ENCODE peak calls at places on chromosome 20, in seven cellular contexts. O is heart left ventricle; P is heart right ventricle; I is OCI-LY7; R is psoas muscle; N is CD8-positive, alpha-beta T cell; L is stomach. M is an unnamed sample.
A peak's percentile ranks its signal among the peaks of the same experiment; 100 is the strongest.

GRCh38 chr20:58344741-58345140 is 35.2 kb downstream of the RAB22A start:
- DNase-seq in I (no peak), N (no peak), L (no peak), O (no peak), R (no peak), P (no peak), M (no peak)

GRCh38 chr20:5608104-5608447 is 142.1 kb upstream of the SHLD1 start:
- DNase-seq in N (no peak), R (no peak), O (no peak), I (no peak), P (no peak), L (no peak), M (no peak)

GRCh38 chr20:51495921-51496545 is 46.5 kb downstream of the NFATC2 start:
- DNase-seq in R (no peak), N (no peak), P (no peak), L (no peak), O (no peak), I (no peak), M (no peak)

GRCh38 chr20:2610326-2610725 is 42.1 kb upstream of the NOP56 start:
- DNase-seq in N (no peak), L (no peak), I (no peak), R (no peak), O (no peak), P (no peak), M (no peak)

GRCh38 chr20:38242848-38243449 is 17.6 kb downstream of the KIAA1755 start:
- DNase-seq in O (no peak), P (no peak), N (no peak), I (peak; percentile 55), L (no peak), R (no peak), M (no peak)

GRCh38 chr20:10090588-10091166 is 55.9 kb downstream of the ANKEF1 start:
- DNase-seq in O (peak; percentile 22), P (peak; percentile 19), L (peak; percentile 64), N (peak; percentile 24), I (peak; percentile 49), R (peak; percentile 12), M (no peak)

GRCh38 chr20:10557685-10558084 is 116.1 kb downstream of the JAG1 start:
- DNase-seq in R (no peak), P (no peak), L (no peak), O (no peak), I (peak; percentile 2), N (no peak), M (peak; percentile 66)

GRCh38 chr20:57385940-57386339 is 5.3 kb upstream of the RBM38 start:
- DNase-seq in N (no peak), P (no peak), L (no peak), O (no peak), R (no peak), I (no peak), M (no peak)

GRCh38 chr20:37897008-37897548 is 5.8 kb upstream of the VSTM2L start:
- DNase-seq in P (peak; percentile 32), O (no peak), R (no peak), L (no peak), N (no peak), I (peak; percentile 14), M (no peak)

GRCh38 chr20:24735263-24735662 is 213.8 kb upstream of the CST7 start:
- DNase-seq in O (no peak), P (no peak), R (no peak), L (no peak), N (no peak), I (no peak), M (no peak)

DNA sequence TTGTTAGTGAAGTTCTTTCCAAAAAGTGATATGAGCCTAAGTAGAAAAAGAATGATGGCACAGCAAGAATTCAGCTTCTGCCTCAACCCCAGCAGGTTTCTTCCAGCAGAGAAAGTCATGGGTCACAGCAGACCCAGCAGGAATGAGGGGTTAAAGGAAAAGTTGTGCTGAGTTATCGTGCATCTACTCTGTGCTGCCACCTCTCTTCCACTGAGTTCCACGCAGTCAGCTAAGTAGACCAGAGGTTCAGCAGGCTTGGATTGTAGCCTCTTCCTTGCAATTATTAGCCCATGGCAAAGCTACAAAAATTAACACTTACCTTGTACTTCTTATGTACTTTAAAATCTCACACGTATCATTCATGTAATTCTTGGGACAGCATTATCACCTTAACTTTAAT is 510.8 kb downstream of the PTPRT start:
- DNase-seq in I (peak; percentile 2), P (no peak), R (no peak), L (no peak), O (no peak), N (no peak), M (no peak)
- TF ChIP-seq CTCF in I (peak; percentile 56), P (peak; percentile 30), R (no peak), L (peak; percentile 30), O (no peak), N (no peak), M (peak; percentile 60)

DNA sequence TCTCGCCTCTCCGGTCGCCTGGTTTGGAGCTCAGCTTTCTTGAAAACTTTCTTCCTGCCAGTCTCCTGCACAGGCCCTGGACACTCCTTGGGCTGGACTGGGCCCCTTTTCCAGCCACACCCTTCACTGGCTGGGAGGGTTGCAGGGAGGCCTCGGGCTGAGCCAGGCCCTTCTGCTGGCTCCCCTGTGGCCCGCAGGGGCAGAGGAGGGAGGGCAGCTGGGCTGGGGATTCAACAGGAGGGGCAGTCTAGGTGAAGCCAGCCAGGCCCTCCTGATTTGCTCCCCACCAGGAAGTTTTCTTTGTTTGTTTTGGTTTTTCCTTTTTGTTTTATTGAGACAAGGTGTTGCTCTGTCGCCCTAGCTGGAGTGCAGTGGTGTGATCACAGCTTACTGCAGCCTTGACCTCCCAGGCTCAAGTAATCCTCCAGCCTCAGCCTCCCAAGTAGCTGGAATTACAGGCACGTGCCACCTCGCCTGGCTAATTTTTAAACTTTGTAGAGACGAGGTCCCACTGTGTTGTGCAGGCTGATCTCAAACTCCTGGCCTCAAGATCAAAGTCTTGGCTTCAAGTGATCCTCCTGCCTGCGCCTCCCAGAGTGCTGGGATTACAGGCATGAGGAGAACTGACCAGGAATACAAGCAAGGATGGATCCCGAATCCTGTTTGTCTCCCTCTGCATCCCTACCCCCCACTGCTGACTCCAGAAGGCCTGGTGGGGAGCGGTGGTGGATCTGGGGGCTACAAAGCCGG is 23.5 kb upstream of the CDH22 start:
- DNase-seq in L (peak; percentile 39), I (no peak), O (no peak), R (no peak), P (no peak), N (no peak), M (no peak)
- H3K4me3 ChIP-seq in L (no peak overlapping the region), I (no peak overlapping the region), O (no peak overlapping the region), R (no peak overlapping the region), P (no peak overlapping the region), N (no peak overlapping the region), M (no peak overlapping the region)

GRCh38 chr20:54458219-54458618 is 17.2 kb upstream of the DOK5 start:
- DNase-seq in N (no peak), O (no peak), P (no peak), I (no peak), L (no peak), R (no peak), M (no peak)
- H3K36me3 ChIP-seq in N (no peaks in the 10 kb centered on the region), O (no peaks in the 10 kb centered on the region), P (no peaks in the 10 kb centered on the region), I (no peaks in the 10 kb centered on the region), L (no peaks in the 10 kb centered on the region), R (no peaks in the 10 kb centered on the region), M (no peaks in the 10 kb centered on the region)

DNA sequence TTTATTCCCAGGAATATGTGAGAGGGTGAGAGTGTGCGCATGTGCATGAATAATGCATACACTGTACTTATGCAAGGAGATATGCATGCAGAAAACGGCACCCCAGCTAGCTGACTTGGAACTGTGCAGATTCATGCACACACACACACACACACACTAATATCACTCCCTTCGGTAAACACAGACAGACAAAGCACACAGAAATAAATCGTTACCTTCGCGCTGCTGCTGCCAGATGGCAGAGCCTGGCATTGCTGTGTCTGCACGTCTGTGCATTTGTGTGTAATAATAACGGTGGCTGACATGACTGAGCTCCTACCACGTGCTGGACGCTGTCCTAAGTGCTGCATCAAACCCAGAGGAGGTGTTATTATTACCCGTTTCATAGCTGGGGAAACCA is 36.8 kb downstream of the PREX1 start:
- DNase-seq in R (no peak), L (no peak), N (peak; percentile 38), P (no peak), I (peak; percentile 28), O (no peak), M (no peak)
- TF ChIP-seq CTCF in R (no peak), L (no peak), N (peak; percentile 43), P (peak; percentile 13), I (no peak), O (no peak), M (no peak)

DNA sequence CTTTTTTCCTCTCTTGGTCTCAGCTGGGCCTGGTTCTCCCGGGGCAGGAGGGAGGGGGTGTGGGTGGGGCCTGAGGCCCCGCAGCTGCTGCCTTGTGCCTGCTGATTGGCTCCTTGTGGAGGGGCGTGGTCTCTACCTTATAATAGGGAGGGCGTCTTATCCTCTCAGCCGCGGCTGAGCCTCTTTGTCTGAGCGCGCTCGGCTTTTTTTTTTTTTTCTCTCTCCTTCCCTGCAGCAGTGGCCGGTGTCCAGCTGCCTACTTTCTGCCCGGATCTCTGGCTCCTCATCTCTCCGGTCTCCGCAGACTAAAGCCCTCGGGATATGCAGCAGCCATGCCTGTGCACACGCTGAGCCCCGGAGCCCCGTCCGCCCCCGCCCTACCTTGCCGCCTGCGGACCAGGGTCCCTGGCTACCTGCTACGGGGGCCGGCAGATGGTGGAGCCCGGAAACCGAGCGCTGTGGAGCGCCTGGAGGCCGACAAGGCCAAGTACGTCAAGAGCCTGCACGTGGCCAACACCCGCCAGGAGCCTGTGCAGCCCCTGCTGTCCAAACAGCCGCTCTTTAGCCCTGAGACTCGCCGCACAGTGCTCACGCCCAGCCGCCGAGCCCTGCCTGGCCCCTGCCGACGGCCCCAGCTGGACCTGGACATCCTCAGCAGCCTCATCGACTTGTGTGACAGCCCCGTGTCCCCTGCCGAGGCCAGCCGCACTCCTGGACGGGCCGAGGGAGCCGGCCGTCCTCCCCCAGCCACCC is 11.1 kb downstream of the FAM110A start:
- DNase-seq in P (peak; percentile 88), L (peak; percentile 96), N (peak; percentile 97), R (peak; percentile 87), O (peak; percentile 93), I (peak; percentile 95), M (peak; percentile 78)
- H3K4me3 ChIP-seq in P (peak overlapping the region; percentile 51), L (peak overlapping the region; percentile 42), N (peak overlapping the region; percentile 65), R (peak overlapping the region; percentile 60), O (peak overlapping the region; percentile 10), I (peak overlapping the region; percentile 77), M (peak overlapping the region; percentile 40)

GRCh38 chr20:36441416-36441815 is 99.9 kb upstream of the MYL9 start:
- DNase-seq in L (no peak), O (no peak), I (no peak), P (no peak), R (no peak), N (no peak), M (no peak)

GRCh38 chr20:36439040-36439730 is 102.1 kb upstream of the MYL9 start:
- DNase-seq in L (peak; percentile 79), O (peak; percentile 37), N (peak; percentile 46), R (peak; percentile 64), P (peak; percentile 64), I (peak; percentile 69), M (no peak)

GRCh38 chr20:36440370-36441026 is 100.8 kb upstream of the MYL9 start:
- DNase-seq in I (no peak), O (no peak), P (no peak), R (no peak), L (no peak), N (no peak), M (no peak)

GRCh38 chr20:36439731-36440072 is 101.6 kb upstream of the MYL9 start:
- DNase-seq in P (no peak), O (no peak), L (no peak), I (no peak), N (no peak), R (no peak), M (no peak)

DNA sequence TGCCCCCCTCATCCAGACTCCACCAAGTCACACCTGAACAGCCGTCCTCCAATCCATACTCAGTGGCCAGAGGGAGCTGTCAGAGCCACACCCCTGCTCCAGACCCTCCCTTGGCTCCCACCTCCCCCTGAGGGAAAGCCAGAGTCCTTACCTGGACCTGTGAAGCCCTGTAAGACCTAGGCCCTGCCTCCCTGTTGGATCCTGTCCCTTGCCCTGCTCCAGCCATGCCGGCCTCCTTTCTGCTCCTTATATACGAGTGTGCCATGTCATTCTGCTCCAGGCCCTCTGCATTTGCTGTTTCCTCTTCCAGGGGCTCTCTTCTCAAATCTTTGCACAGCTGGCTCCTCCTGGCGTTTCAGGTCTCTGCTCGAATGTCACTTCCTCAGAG is 100.3 kb upstream of the MYL9 start:
- DNase-seq in I (no peak), N (no peak), R (no peak), L (no peak), O (no peak), P (no peak), M (no peak)
- H3K36me3 ChIP-seq in I (no peaks in the 10 kb centered on the region), N (no peaks in the 10 kb centered on the region), R (no peaks in the 10 kb centered on the region), L (no peaks in the 10 kb centered on the region), O (no peaks in the 10 kb centered on the region), P (no peaks in the 10 kb centered on the region), M (no peaks in the 10 kb centered on the region)